ENCODE peak calls at places on chromosomes 5 and 9, in five cellular contexts. One of them, this sample, is unnamed. For H3K9me3, the result is how much of the 10 kb centered on the place peaks cover.

GRCh38 chr5:108084105-108084504 is 297.8 kb downstream of the FBXL17 start:
- DNase-seq in cardiac muscle cell: no peak
- DNase-seq in spleen: no peak
- DNase-seq in upper lobe of right lung: no peak
- DNase-seq in IMR-90: peak
- DNase-seq in this sample: no peak

GRCh38 chr5:156473271-156473935 is 146.4 kb downstream of the SGCD start:
- DNase-seq in cardiac muscle cell: peak
- DNase-seq in spleen: no peak
- DNase-seq in IMR-90: peak
- DNase-seq in upper lobe of right lung: no peak
- DNase-seq in this sample: no peak

GRCh38 chr5:56233230-56233629 is at the start of gene ANKRD55:
- DNase-seq in spleen: no peak
- DNase-seq in IMR-90: no peak
- DNase-seq in upper lobe of right lung: no peak
- DNase-seq in cardiac muscle cell: peak
- DNase-seq in this sample: no peak

GRCh38 chr5:96649938-96650540 is 12.1 kb upstream of the CAST start:
- DNase-seq in spleen: no peak
- DNase-seq in IMR-90: no peak
- DNase-seq in cardiac muscle cell: no peak
- DNase-seq in upper lobe of right lung: no peak
- DNase-seq in this sample: no peak

GRCh38 chr5:135535820-135536801 is at the start of gene NEUROG1:
- DNase-seq in IMR-90: no peak
- DNase-seq in upper lobe of right lung: no peak
- DNase-seq in cardiac muscle cell: no peak
- DNase-seq in spleen: no peak
- DNase-seq in this sample: no peak

GRCh38 chr9:73148447-73148937 is 3.2 kb upstream of the ANXA1 start:
- DNase-seq in spleen: no peak
- DNase-seq in upper lobe of right lung: no peak
- DNase-seq in cardiac muscle cell: no peak
- DNase-seq in IMR-90: peak
- DNase-seq in this sample: no peak

GRCh38 chr9:69376651-69377050 is 51.6 kb downstream of the ENTREP1 start:
- DNase-seq in cardiac muscle cell: peak
- DNase-seq in IMR-90: peak
- DNase-seq in upper lobe of right lung: no peak
- DNase-seq in spleen: no peak
- DNase-seq in this sample: peak

GRCh38 chr5:52746539-52746938 is 41.2 kb upstream of the ITGA1 start:
- DNase-seq in cardiac muscle cell: peak
- DNase-seq in upper lobe of right lung: no peak
- DNase-seq in spleen: no peak
- DNase-seq in IMR-90: peak
- DNase-seq in this sample: no peak

GRCh38 chr9:91241909-91242308 is 119.8 kb downstream of the AUH start:
- DNase-seq in cardiac muscle cell: no peak
- DNase-seq in upper lobe of right lung: peak
- DNase-seq in IMR-90: peak
- DNase-seq in spleen: no peak
- DNase-seq in this sample: no peak

GRCh38 chr5:169197343-169197742 is 103.6 kb downstream of the SLIT3 start:
- DNase-seq in upper lobe of right lung: no peak
- DNase-seq in IMR-90: no peak
- DNase-seq in cardiac muscle cell: peak
- DNase-seq in spleen: no peak
- DNase-seq in this sample: no peak

GRCh38 chr9:13485068-13485596 is 205.6 kb upstream of the MPDZ start:
- DNase-seq in IMR-90: peak
- DNase-seq in upper lobe of right lung: no peak
- DNase-seq in cardiac muscle cell: peak
- DNase-seq in spleen: no peak
- DNase-seq in this sample: no peak

GRCh38 chr5:116480894-116481510 is 93.6 kb downstream of the SEMA6A start:
- DNase-seq in cardiac muscle cell: no peak
- DNase-seq in spleen: no peak
- DNase-seq in upper lobe of right lung: no peak
- DNase-seq in IMR-90: no peak
- DNase-seq in this sample: no peak

GRCh38 chr5:142981886-142982820 is 212.0 kb downstream of the ARHGAP26 start:
- DNase-seq in cardiac muscle cell: peak
- DNase-seq in upper lobe of right lung: peak
- DNase-seq in IMR-90: peak
- DNase-seq in spleen: no peak
- DNase-seq in this sample: peak

GRCh38 chr5:322281-322941 is 897 bp downstream of the AHRR start:
- DNase-seq in IMR-90: peak
- DNase-seq in cardiac muscle cell: peak
- DNase-seq in upper lobe of right lung: peak
- DNase-seq in spleen: no peak
- DNase-seq in this sample: no peak

GRCh38 chr9:90343360-90343759 is 299.3 kb downstream of the DIRAS2 start:
- DNase-seq in cardiac muscle cell: peak
- DNase-seq in spleen: no peak
- DNase-seq in IMR-90: peak
- DNase-seq in upper lobe of right lung: no peak
- DNase-seq in this sample: no peak

GRCh38 chr5:73853091-73853490 is 227.1 kb downstream of the ARHGEF28 start:
- DNase-seq in upper lobe of right lung: no peak
- DNase-seq in spleen: no peak
- DNase-seq in IMR-90: peak
- DNase-seq in cardiac muscle cell: no peak
- DNase-seq in this sample: no peak

GRCh38 chr9:113578279-113578865 is 114.8 kb downstream of the RGS3 start:
- DNase-seq in IMR-90: no peak
- DNase-seq in upper lobe of right lung: no peak
- DNase-seq in cardiac muscle cell: no peak
- DNase-seq in spleen: peak
- DNase-seq in this sample: no peak
- H3K4me3 ChIP-seq in IMR-90: no peak
- H3K4me3 ChIP-seq in upper lobe of right lung: no peak
- H3K4me3 ChIP-seq in cardiac muscle cell: no peak
- H3K4me3 ChIP-seq in spleen: no peak
- H3K4me3 ChIP-seq in this sample: no peak

GRCh38 chr5:178883815-178884430 is 11.8 kb upstream of the ZFP2 start:
- DNase-seq in upper lobe of right lung: no peak
- DNase-seq in spleen: no peak
- DNase-seq in IMR-90: no peak
- DNase-seq in cardiac muscle cell: no peak
- DNase-seq in this sample: no peak
- H3K9me3 ChIP-seq in upper lobe of right lung: half or more
- H3K9me3 ChIP-seq in spleen: half or more
- H3K9me3 ChIP-seq in IMR-90: half or more
- H3K9me3 ChIP-seq in cardiac muscle cell: under half
- H3K9me3 ChIP-seq in this sample: half or more

GRCh38 chr9:95862343-95862742 is 13.1 kb upstream of the ERCC6L2 start:
- DNase-seq in cardiac muscle cell: no peak
- DNase-seq in upper lobe of right lung: no peak
- DNase-seq in spleen: no peak
- DNase-seq in IMR-90: no peak
- DNase-seq in this sample: no peak

GRCh38 chr9:95864852-95865580 is 10.5 kb upstream of the ERCC6L2 start:
- DNase-seq in IMR-90: peak
- DNase-seq in cardiac muscle cell: no peak
- DNase-seq in spleen: no peak
- DNase-seq in upper lobe of right lung: no peak
- DNase-seq in this sample: no peak
- H3K4me3 ChIP-seq in IMR-90: no peak
- H3K4me3 ChIP-seq in cardiac muscle cell: no peak
- H3K4me3 ChIP-seq in spleen: no peak
- H3K4me3 ChIP-seq in upper lobe of right lung: no peak
- H3K4me3 ChIP-seq in this sample: no peak

GRCh38 chr9:21837501-21837900 is 35.1 kb downstream of the MTAP start:
- DNase-seq in IMR-90: no peak
- DNase-seq in upper lobe of right lung: no peak
- DNase-seq in spleen: no peak
- DNase-seq in cardiac muscle cell: no peak
- DNase-seq in this sample: no peak

GRCh38 chr9:21836437-21837161 is 34.2 kb downstream of the MTAP start:
- DNase-seq in IMR-90: peak
- DNase-seq in upper lobe of right lung: no peak
- DNase-seq in cardiac muscle cell: peak
- DNase-seq in spleen: no peak
- DNase-seq in this sample: no peak

GRCh38 chr9:21835111-21835510 is 32.7 kb downstream of the MTAP start:
- DNase-seq in IMR-90: no peak
- DNase-seq in spleen: no peak
- DNase-seq in cardiac muscle cell: no peak
- DNase-seq in upper lobe of right lung: no peak
- DNase-seq in this sample: no peak

GRCh38 chr9:21841133-21841532 is 38.7 kb downstream of the MTAP start:
- DNase-seq in upper lobe of right lung: no peak
- DNase-seq in spleen: no peak
- DNase-seq in cardiac muscle cell: no peak
- DNase-seq in IMR-90: no peak
- DNase-seq in this sample: no peak

DNA sequence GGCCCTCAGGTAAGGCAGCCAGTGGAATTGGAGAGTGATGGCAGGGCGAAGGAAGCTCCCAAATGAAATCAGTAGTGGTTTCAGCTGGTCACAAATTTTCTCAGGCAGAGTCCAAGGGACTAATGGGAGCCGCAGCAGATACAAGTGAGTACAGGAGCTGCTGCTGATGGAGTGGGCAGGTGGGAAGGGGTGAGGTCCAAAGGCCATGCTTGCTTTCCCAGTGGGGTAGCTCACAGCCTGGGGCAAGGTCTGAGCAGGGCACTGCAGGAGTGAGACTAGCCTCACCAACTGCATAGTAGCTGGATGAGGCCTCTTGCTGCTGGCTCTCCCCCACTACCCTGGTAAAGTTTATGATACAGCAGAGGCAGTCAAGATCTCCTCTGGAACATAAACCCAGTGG is 38.2 kb downstream of the MTAP start:
- DNase-seq in upper lobe of right lung: no peak
- DNase-seq in IMR-90: no peak
- DNase-seq in spleen: no peak
- DNase-seq in cardiac muscle cell: no peak
- DNase-seq in this sample: no peak
- H3K9me3 ChIP-seq in upper lobe of right lung: under half
- H3K9me3 ChIP-seq in IMR-90: under half
- H3K9me3 ChIP-seq in spleen: under half
- H3K9me3 ChIP-seq in cardiac muscle cell: under half
- H3K9me3 ChIP-seq in this sample: under half

GRCh38 chr5:43016217-43016779 is 23.8 kb downstream of the ANXA2R start:
- DNase-seq in spleen: no peak
- DNase-seq in IMR-90: no peak
- DNase-seq in cardiac muscle cell: no peak
- DNase-seq in upper lobe of right lung: no peak
- DNase-seq in this sample: no peak
- H3K4me3 ChIP-seq in spleen: no peak
- H3K4me3 ChIP-seq in IMR-90: no peak
- H3K4me3 ChIP-seq in cardiac muscle cell: no peak
- H3K4me3 ChIP-seq in upper lobe of right lung: no peak
- H3K4me3 ChIP-seq in this sample: no peak

GRCh38 chr5:94335936-94336335 is 282.5 kb downstream of the KIAA0825 start:
- DNase-seq in spleen: no peak
- DNase-seq in cardiac muscle cell: no peak
- DNase-seq in upper lobe of right lung: no peak
- DNase-seq in IMR-90: no peak
- DNase-seq in this sample: no peak

DNA sequence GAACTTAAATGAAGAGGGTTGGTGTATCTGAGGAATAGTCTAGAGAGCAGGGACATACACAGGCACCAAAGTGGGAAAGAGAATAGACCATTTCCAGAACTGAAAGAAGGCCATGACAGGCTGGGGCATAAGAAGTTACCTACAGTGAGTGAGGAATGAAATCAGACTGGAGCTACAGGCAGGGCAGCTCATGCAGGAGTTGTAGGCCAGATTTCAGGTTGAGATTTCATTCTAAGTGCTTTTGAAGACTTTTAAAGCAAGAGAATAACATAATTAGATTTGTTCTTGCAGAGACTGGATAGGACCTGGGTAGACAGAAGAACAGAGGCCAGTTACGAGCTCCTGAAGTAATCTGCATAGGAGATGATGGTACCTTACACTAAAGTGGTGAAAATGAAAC is 280.8 kb downstream of the KIAA0825 start:
- DNase-seq in cardiac muscle cell: no peak
- DNase-seq in spleen: no peak
- DNase-seq in IMR-90: no peak
- DNase-seq in upper lobe of right lung: no peak
- DNase-seq in this sample: no peak
- H3K9me3 ChIP-seq in cardiac muscle cell: under half
- H3K9me3 ChIP-seq in spleen: under half
- H3K9me3 ChIP-seq in IMR-90: under half
- H3K9me3 ChIP-seq in upper lobe of right lung: under half
- H3K9me3 ChIP-seq in this sample: under half

GRCh38 chr5:81429986-81430385 is 36.1 kb upstream of the ACOT12 start:
- DNase-seq in cardiac muscle cell: no peak
- DNase-seq in spleen: no peak
- DNase-seq in IMR-90: no peak
- DNase-seq in upper lobe of right lung: no peak
- DNase-seq in this sample: no peak
- H3K4me3 ChIP-seq in cardiac muscle cell: no peak
- H3K4me3 ChIP-seq in spleen: no peak
- H3K4me3 ChIP-seq in IMR-90: no peak
- H3K4me3 ChIP-seq in upper lobe of right lung: no peak
- H3K4me3 ChIP-seq in this sample: no peak

GRCh38 chr9:40913928-40914673 is 214.4 kb downstream of the FOXD4L6 start:
- DNase-seq in upper lobe of right lung: no peak
- DNase-seq in spleen: no peak
- DNase-seq in cardiac muscle cell: no peak
- DNase-seq in IMR-90: no peak
- DNase-seq in this sample: no peak

GRCh38 chr9:40909821-40910220 is 218.7 kb downstream of the FOXD4L6 start:
- DNase-seq in IMR-90: no peak
- DNase-seq in cardiac muscle cell: no peak
- DNase-seq in spleen: no peak
- DNase-seq in upper lobe of right lung: no peak
- DNase-seq in this sample: no peak

GRCh38 chr9:40911647-40912046 is 216.8 kb downstream of the FOXD4L6 start:
- DNase-seq in spleen: no peak
- DNase-seq in IMR-90: no peak
- DNase-seq in upper lobe of right lung: no peak
- DNase-seq in cardiac muscle cell: no peak
- DNase-seq in this sample: no peak

GRCh38 chr9:40914772-40915659 is 213.5 kb downstream of the FOXD4L6 start:
- DNase-seq in cardiac muscle cell: no peak
- DNase-seq in IMR-90: no peak
- DNase-seq in spleen: no peak
- DNase-seq in upper lobe of right lung: no peak
- DNase-seq in this sample: no peak

GRCh38 chr9:40913096-40913719 is 215.3 kb downstream of the FOXD4L6 start:
- DNase-seq in cardiac muscle cell: no peak
- DNase-seq in upper lobe of right lung: no peak
- DNase-seq in spleen: no peak
- DNase-seq in IMR-90: no peak
- DNase-seq in this sample: no peak
- H3K9me3 ChIP-seq in cardiac muscle cell: under half
- H3K9me3 ChIP-seq in upper lobe of right lung: half or more
- H3K9me3 ChIP-seq in spleen: half or more
- H3K9me3 ChIP-seq in IMR-90: half or more
- H3K9me3 ChIP-seq in this sample: half or more

GRCh38 chr9:83473488-83473971 is 64.7 kb downstream of the FRMD3 start:
- DNase-seq in IMR-90: no peak
- DNase-seq in spleen: no peak
- DNase-seq in cardiac muscle cell: peak
- DNase-seq in upper lobe of right lung: no peak
- DNase-seq in this sample: no peak
- H3K4me3 ChIP-seq in IMR-90: no peak
- H3K4me3 ChIP-seq in spleen: no peak
- H3K4me3 ChIP-seq in cardiac muscle cell: no peak
- H3K4me3 ChIP-seq in upper lobe of right lung: peak
- H3K4me3 ChIP-seq in this sample: no peak

This sample was measured in breast epithelium.